ENCODE peak calls at places on chromosomes 3 and 15, in ten cellular contexts. U is HL-60; B is A549; J is Caco-2; S is progenitor cell of endocrine pancreas; F is aorta; Y is activated CD8-positive, alpha-beta memory T cell treated with anti-CD3 and anti-CD28 coated beads for 48 hours; G is T-helper 9 cell; H is fibroblast of gingiva; P is kidney epithelial cell. R is an unnamed sample.

GRCh38 chr15:83845230-83845629 is 191.3 kb downstream of the ADAMTSL3 start:
- DNase-seq in U (no peak), B (no peak), J (no peak), S (no peak), F (no peak), Y (no peak), G (no peak), H (peak), P (no peak), R (no peak)

GRCh38 chr3:111810909-111811308 is 48.2 kb upstream of the PHLDB2 start:
- DNase-seq in U (no peak), B (no peak), J (no peak), S (no peak), F (no peak), Y (no peak), G (no peak), H (peak), P (no peak), R (no peak)

GRCh38 chr3:197880361-197881339 is 69.3 kb upstream of the RPL35A start:
- DNase-seq in U (peak), B (no peak), J (peak), S (no peak), F (no peak), Y (no peak), G (no peak), H (no peak), P (no peak), R (no peak)

GRCh38 chr3:19232566-19232965 is 84.3 kb downstream of the KCNH8 start:
- DNase-seq in U (no peak), B (no peak), J (no peak), S (no peak), F (no peak), Y (no peak), G (no peak), H (no peak), P (no peak), R (no peak)

GRCh38 chr3:115986555-115987207 is 363.4 kb downstream of the GAP43 start:
- DNase-seq in U (no peak), B (peak), J (peak), S (no peak), F (no peak), Y (no peak), G (no peak), H (no peak), P (no peak), R (peak)

GRCh38 chr3:162776137-162776536 is 1279.5 kb downstream of the OTOL1 start:
- DNase-seq in U (no peak), B (no peak), J (no peak), S (no peak), F (no peak), Y (no peak), G (no peak), H (no peak), P (no peak), R (no peak)

GRCh38 chr3:57228734-57229505 is 1.4 kb downstream of the APPL1 start:
- DNase-seq in U (peak), B (no peak), J (no peak), S (no peak), F (no peak), Y (no peak), G (no peak), H (peak), P (peak), R (no peak)

GRCh38 chr3:111210003-111210699 is 138.5 kb downstream of the NECTIN3 start:
- DNase-seq in U (no peak), B (no peak), J (no peak), S (no peak), F (no peak), Y (no peak), G (no peak), H (no peak), P (no peak), R (no peak)

GRCh38 chr3:194030372-194030771 is 105.6 kb upstream of the HES1 start:
- DNase-seq in U (no peak), B (no peak), J (no peak), S (no peak), F (no peak), Y (no peak), G (no peak), H (no peak), P (no peak), R (no peak)